ENCODE peak calls at places on chromosomes 16 and 17, in seven cellular contexts. One of them, this sample, is unnamed.

GRCh38 chr16:55324491-55325447 is 766 bp downstream of the IRX6 start:
- DNase-seq in IMR-90: no peak
- DNase-seq in mesendoderm: peak; percentile 47
- DNase-seq in mesenchymal stem cell: no peak
- DNase-seq in trophoblast cell: no peak
- DNase-seq in neuronal stem cell: no peak
- DNase-seq in H1: peak; percentile 73
- DNase-seq in this sample: peak; percentile 49

GRCh38 chr17:78172284-78173024 is 4.1 kb downstream of the SYNGR2 start:
- DNase-seq in IMR-90: peak; percentile 49
- DNase-seq in mesendoderm: no peak
- DNase-seq in mesenchymal stem cell: peak; percentile 54
- DNase-seq in trophoblast cell: no peak
- DNase-seq in neuronal stem cell: no peak
- DNase-seq in H1: peak; percentile 61
- DNase-seq in this sample: no peak

GRCh38 chr17:47875586-47875985 is 20.4 kb upstream of the SP2 start:
- DNase-seq in IMR-90: no peak
- DNase-seq in mesendoderm: no peak
- DNase-seq in mesenchymal stem cell: no peak
- DNase-seq in trophoblast cell: no peak
- DNase-seq in neuronal stem cell: no peak
- DNase-seq in H1: no peak
- DNase-seq in this sample: no peak

GRCh38 chr17:35069311-35069710 is 5.8 kb upstream of the RFFL start:
- DNase-seq in IMR-90: peak; percentile 66
- DNase-seq in mesendoderm: no peak
- DNase-seq in mesenchymal stem cell: peak; percentile 36
- DNase-seq in trophoblast cell: no peak
- DNase-seq in neuronal stem cell: no peak
- DNase-seq in H1: no peak
- DNase-seq in this sample: no peak

GRCh38 chr17:32621612-32622312 is 135.0 kb downstream of the CDK5R1 start:
- DNase-seq in IMR-90: no peak
- DNase-seq in mesendoderm: peak; percentile 92
- DNase-seq in mesenchymal stem cell: peak; percentile 57
- DNase-seq in trophoblast cell: peak; percentile 96
- DNase-seq in neuronal stem cell: peak; percentile 63
- DNase-seq in H1: no peak
- DNase-seq in this sample: peak; percentile 79

GRCh38 chr17:79781691-79782575 is 4.0 kb downstream of the CBX2 start:
- DNase-seq in IMR-90: no peak
- DNase-seq in mesendoderm: no peak
- DNase-seq in mesenchymal stem cell: no peak
- DNase-seq in trophoblast cell: no peak
- DNase-seq in neuronal stem cell: no peak
- DNase-seq in H1: no peak
- DNase-seq in this sample: no peak

GRCh38 chr16:83023640-83024039 is 396.9 kb downstream of the CDH13 start:
- DNase-seq in IMR-90: no peak
- DNase-seq in mesendoderm: no peak
- DNase-seq in mesenchymal stem cell: no peak
- DNase-seq in trophoblast cell: no peak
- DNase-seq in neuronal stem cell: no peak
- DNase-seq in H1: no peak
- DNase-seq in this sample: no peak

GRCh38 chr16:23131036-23131435 is 18.2 kb downstream of the USP31 start:
- DNase-seq in IMR-90: no peak
- DNase-seq in mesendoderm: no peak
- DNase-seq in mesenchymal stem cell: no peak
- DNase-seq in trophoblast cell: no peak
- DNase-seq in neuronal stem cell: no peak
- DNase-seq in H1: no peak
- DNase-seq in this sample: no peak

GRCh38 chr17:27471321-27472269 is 15.3 kb downstream of the KSR1 start:
- DNase-seq in IMR-90: peak; percentile 41
- DNase-seq in mesendoderm: no peak
- DNase-seq in mesenchymal stem cell: no peak
- DNase-seq in trophoblast cell: peak; percentile 88
- DNase-seq in neuronal stem cell: no peak
- DNase-seq in H1: no peak
- DNase-seq in this sample: no peak

GRCh38 chr17:21285164-21286065 is 904 bp downstream of the MAP2K3 start:
- DNase-seq in IMR-90: peak; percentile 51
- DNase-seq in mesendoderm: no peak
- DNase-seq in mesenchymal stem cell: peak; percentile 81
- DNase-seq in trophoblast cell: no peak
- DNase-seq in neuronal stem cell: no peak
- DNase-seq in H1: no peak
- DNase-seq in this sample: no peak

GRCh38 chr17:82696916-82697807 is 1.3 kb downstream of the RAB40B start:
- DNase-seq in IMR-90: no peak
- DNase-seq in mesendoderm: no peak
- DNase-seq in mesenchymal stem cell: no peak
- DNase-seq in trophoblast cell: no peak
- DNase-seq in neuronal stem cell: no peak
- DNase-seq in H1: peak; percentile 59
- DNase-seq in this sample: peak; percentile 54

GRCh38 chr16:65283238-65283651 is 161.4 kb upstream of the CDH11 start:
- DNase-seq in IMR-90: peak; percentile 34
- DNase-seq in mesendoderm: peak; percentile 95
- DNase-seq in mesenchymal stem cell: no peak
- DNase-seq in trophoblast cell: no peak
- DNase-seq in neuronal stem cell: no peak
- DNase-seq in H1: no peak
- DNase-seq in this sample: no peak

GRCh38 chr16:30757316-30757715 is 4.5 kb downstream of the CFAP119 start:
- DNase-seq in IMR-90: no peak
- DNase-seq in mesendoderm: no peak
- DNase-seq in mesenchymal stem cell: no peak
- DNase-seq in trophoblast cell: no peak
- DNase-seq in neuronal stem cell: no peak
- DNase-seq in H1: no peak
- DNase-seq in this sample: no peak

GRCh38 chr17:64148699-64149098 is 18.8 kb upstream of the ERN1 start:
- DNase-seq in IMR-90: no peak
- DNase-seq in mesendoderm: peak; percentile 56
- DNase-seq in mesenchymal stem cell: no peak
- DNase-seq in trophoblast cell: no peak
- DNase-seq in neuronal stem cell: no peak
- DNase-seq in H1: no peak
- DNase-seq in this sample: peak; percentile 54

GRCh38 chr16:53285236-53285635 is 149.0 kb upstream of the RBL2 start:
- DNase-seq in IMR-90: no peak
- DNase-seq in mesendoderm: no peak
- DNase-seq in mesenchymal stem cell: no peak
- DNase-seq in trophoblast cell: no peak
- DNase-seq in neuronal stem cell: no peak
- DNase-seq in H1: no peak
- DNase-seq in this sample: no peak

GRCh38 chr16:53291757-53292392 is 142.4 kb upstream of the RBL2 start:
- DNase-seq in IMR-90: peak; percentile 47
- DNase-seq in mesendoderm: no peak
- DNase-seq in mesenchymal stem cell: no peak
- DNase-seq in trophoblast cell: no peak
- DNase-seq in neuronal stem cell: no peak
- DNase-seq in H1: no peak
- DNase-seq in this sample: no peak

DNA sequence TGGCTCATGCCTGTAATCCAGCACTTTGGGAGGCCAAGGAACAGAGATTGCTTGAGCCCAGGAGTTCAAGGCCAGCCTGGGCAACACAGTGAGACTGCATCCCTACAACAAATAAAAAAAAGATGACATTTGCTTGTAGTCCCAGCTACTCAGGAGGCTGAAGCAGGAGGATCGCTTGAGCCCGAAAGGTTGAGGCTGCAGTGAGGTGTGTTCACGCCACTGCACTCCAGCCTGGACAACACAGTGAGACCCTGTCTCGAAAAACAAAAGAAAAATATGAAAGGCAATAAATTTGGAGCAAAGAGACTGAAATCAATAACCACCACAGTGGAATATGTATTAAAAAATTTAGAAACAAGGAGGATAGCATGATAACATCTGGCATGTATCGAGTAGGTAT is 143.8 kb upstream of the RBL2 start:
- DNase-seq in IMR-90: no peak
- DNase-seq in mesendoderm: no peak
- DNase-seq in mesenchymal stem cell: no peak
- DNase-seq in trophoblast cell: no peak
- DNase-seq in neuronal stem cell: no peak
- DNase-seq in H1: no peak
- DNase-seq in this sample: no peak
- H2BK120ac ChIP-seq in IMR-90: no peak overlapping the region
- H2BK120ac ChIP-seq in mesendoderm: no peak overlapping the region
- H2BK120ac ChIP-seq in mesenchymal stem cell: no peak overlapping the region
- H2BK120ac ChIP-seq in trophoblast cell: no peak overlapping the region
- H2BK120ac ChIP-seq in neuronal stem cell: no peak overlapping the region
- H2BK120ac ChIP-seq in H1: no peak overlapping the region
- H2BK120ac ChIP-seq in this sample: no peak overlapping the region

GRCh38 chr16:81608515-81609209 is 164.1 kb downstream of the CMIP start:
- DNase-seq in IMR-90: peak; percentile 65
- DNase-seq in mesendoderm: no peak
- DNase-seq in mesenchymal stem cell: peak; percentile 79
- DNase-seq in trophoblast cell: peak; percentile 83
- DNase-seq in neuronal stem cell: no peak
- DNase-seq in H1: no peak
- DNase-seq in this sample: no peak
- H3K4me2 ChIP-seq in IMR-90: no peak overlapping the region
- H3K4me2 ChIP-seq in mesendoderm: no peak overlapping the region
- H3K4me2 ChIP-seq in mesenchymal stem cell: no peak overlapping the region
- H3K4me2 ChIP-seq in trophoblast cell: no peak overlapping the region
- H3K4me2 ChIP-seq in neuronal stem cell: no peak overlapping the region
- H3K4me2 ChIP-seq in H1: no peak overlapping the region
- H3K4me2 ChIP-seq in this sample: no peak overlapping the region

GRCh38 chr16:71428385-71428784 is 13.5 kb downstream of the TLE7 start:
- DNase-seq in IMR-90: no peak
- DNase-seq in mesendoderm: no peak
- DNase-seq in mesenchymal stem cell: no peak
- DNase-seq in trophoblast cell: no peak
- DNase-seq in neuronal stem cell: no peak
- DNase-seq in H1: no peak
- DNase-seq in this sample: no peak
- H4K8ac ChIP-seq in IMR-90: no peak overlapping the region
- H4K8ac ChIP-seq in mesendoderm: no peak overlapping the region
- H4K8ac ChIP-seq in mesenchymal stem cell: no peak overlapping the region
- H4K8ac ChIP-seq in trophoblast cell: no peak overlapping the region
- H4K8ac ChIP-seq in neuronal stem cell: no peak overlapping the region
- H4K8ac ChIP-seq in H1: no peak overlapping the region
- H4K8ac ChIP-seq in this sample: no peak overlapping the region

GRCh38 chr16:19083670-19084069 is 16.3 kb downstream of the COQ7 start:
- DNase-seq in IMR-90: no peak
- DNase-seq in mesendoderm: no peak
- DNase-seq in mesenchymal stem cell: no peak
- DNase-seq in trophoblast cell: no peak
- DNase-seq in neuronal stem cell: no peak
- DNase-seq in H1: no peak
- DNase-seq in this sample: no peak

GRCh38 chr16:19084139-19084538 is 16.7 kb downstream of the COQ7 start:
- DNase-seq in IMR-90: no peak
- DNase-seq in mesendoderm: no peak
- DNase-seq in mesenchymal stem cell: no peak
- DNase-seq in trophoblast cell: no peak
- DNase-seq in neuronal stem cell: no peak
- DNase-seq in H1: no peak
- DNase-seq in this sample: no peak

GRCh38 chr16:19084879-19085278 is 17.5 kb downstream of the COQ7 start:
- DNase-seq in IMR-90: no peak
- DNase-seq in mesendoderm: no peak
- DNase-seq in mesenchymal stem cell: no peak
- DNase-seq in trophoblast cell: no peak
- DNase-seq in neuronal stem cell: no peak
- DNase-seq in H1: no peak
- DNase-seq in this sample: no peak

GRCh38 chr16:19086322-19087199 is 19.1 kb downstream of the COQ7 start:
- DNase-seq in IMR-90: peak; percentile 91
- DNase-seq in mesendoderm: peak; percentile 87
- DNase-seq in mesenchymal stem cell: peak; percentile 83
- DNase-seq in trophoblast cell: peak; percentile 88
- DNase-seq in neuronal stem cell: peak; percentile 82
- DNase-seq in H1: peak; percentile 96
- DNase-seq in this sample: peak; percentile 87

DNA sequence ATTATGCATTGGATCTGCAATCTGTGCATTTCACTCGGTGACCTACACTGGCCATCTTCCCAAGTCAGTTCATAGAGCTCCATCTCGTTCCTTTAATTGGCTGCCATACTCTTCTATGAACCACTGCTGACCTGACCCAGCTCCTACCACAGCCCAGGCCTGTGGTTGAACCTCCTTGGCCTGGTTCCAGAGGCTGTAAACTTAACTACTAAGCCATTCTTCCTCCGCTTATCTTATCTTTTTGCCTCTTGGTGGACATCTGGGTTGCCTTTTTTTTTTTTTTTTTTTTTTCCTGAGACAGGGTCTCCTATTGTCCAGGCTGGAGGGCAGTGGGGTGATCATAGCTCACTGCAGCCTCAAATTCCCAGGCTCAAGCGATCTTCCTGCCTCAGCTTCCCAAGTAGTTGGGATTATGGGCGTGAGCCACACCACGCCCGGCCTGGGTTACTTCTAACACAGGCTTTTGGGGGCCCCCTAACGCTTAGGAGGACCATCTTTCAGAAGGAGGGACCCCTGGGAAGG is 18.3 kb downstream of the COQ7 start:
- DNase-seq in IMR-90: no peak
- DNase-seq in mesendoderm: peak; percentile 29
- DNase-seq in mesenchymal stem cell: peak; percentile 34
- DNase-seq in trophoblast cell: no peak
- DNase-seq in neuronal stem cell: no peak
- DNase-seq in H1: no peak
- DNase-seq in this sample: no peak
- H2BK120ac ChIP-seq in IMR-90: no peak overlapping the region
- H2BK120ac ChIP-seq in mesendoderm: no peak overlapping the region
- H2BK120ac ChIP-seq in mesenchymal stem cell: no peak overlapping the region
- H2BK120ac ChIP-seq in trophoblast cell: no peak overlapping the region
- H2BK120ac ChIP-seq in neuronal stem cell: no peak overlapping the region
- H2BK120ac ChIP-seq in H1: no peak overlapping the region
- H2BK120ac ChIP-seq in this sample: no peak overlapping the region

GRCh38 chr16:77424841-77425604 is 9.8 kb downstream of the ADAMTS18 start:
- DNase-seq in IMR-90: no peak
- DNase-seq in mesendoderm: no peak
- DNase-seq in mesenchymal stem cell: no peak
- DNase-seq in trophoblast cell: no peak
- DNase-seq in neuronal stem cell: peak; percentile 55
- DNase-seq in H1: no peak
- DNase-seq in this sample: no peak

GRCh38 chr16:77416939-77417480 is 17.8 kb downstream of the ADAMTS18 start:
- DNase-seq in IMR-90: no peak
- DNase-seq in mesendoderm: no peak
- DNase-seq in mesenchymal stem cell: no peak
- DNase-seq in trophoblast cell: no peak
- DNase-seq in neuronal stem cell: no peak
- DNase-seq in H1: no peak
- DNase-seq in this sample: no peak

GRCh38 chr16:77422196-77422784 is 12.5 kb downstream of the ADAMTS18 start:
- DNase-seq in IMR-90: no peak
- DNase-seq in mesendoderm: no peak
- DNase-seq in mesenchymal stem cell: no peak
- DNase-seq in trophoblast cell: no peak
- DNase-seq in neuronal stem cell: no peak
- DNase-seq in H1: no peak
- DNase-seq in this sample: no peak
- H3K4me2 ChIP-seq in IMR-90: no peak overlapping the region
- H3K4me2 ChIP-seq in mesendoderm: no peak overlapping the region
- H3K4me2 ChIP-seq in mesenchymal stem cell: no peak overlapping the region
- H3K4me2 ChIP-seq in trophoblast cell: no peak overlapping the region
- H3K4me2 ChIP-seq in neuronal stem cell: no peak overlapping the region
- H3K4me2 ChIP-seq in H1: no peak overlapping the region
- H3K4me2 ChIP-seq in this sample: no peak overlapping the region

This sample was measured in H9.